ENCODE peak calls at places on chromosomes 13 and 19, in nine cellular contexts. Y is fibroblast of pulmonary artery, K is fibroblast of the aortic adventitia, Q is A673, J is lower lobe of right lung, W is tibial artery, O is endothelial cell of umbilical vein, Z is brain microvascular endothelial cell, P is right lobe of liver. U is an unnamed sample.

GRCh38 chr13:101127741-101128353 is 288.5 kb downstream of the NALCN start:
- DNase-seq in Y (peak), K (peak), Q (peak), J (no peak), W (no peak), O (peak), Z (peak), P (no peak), U (no peak)

GRCh38 chr19:12726988-12727316 is 3.2 kb upstream of the TNPO2 start:
- DNase-seq in Y (no peak), K (no peak), Q (no peak), J (no peak), W (no peak), O (no peak), Z (no peak), P (no peak), U (no peak)

GRCh38 chr13:46184277-46184699 is 2.3 kb upstream of the LCP1 start:
- DNase-seq in Y (peak), K (no peak), Q (peak), J (peak), W (no peak), O (peak), Z (no peak), P (no peak), U (no peak)

GRCh38 chr13:97005631-97006262 is 11.5 kb upstream of the OXGR1 start:
- DNase-seq in Y (peak), K (peak), Q (no peak), J (no peak), W (no peak), O (no peak), Z (peak), P (no peak), U (no peak)

GRCh38 chr19:42053037-42053935 is 16.7 kb downstream of the GRIK5 start:
- DNase-seq in Y (no peak), K (no peak), Q (no peak), J (no peak), W (no peak), O (no peak), Z (no peak), P (no peak), U (no peak)

GRCh38 chr13:96984061-96984508 is 10.2 kb downstream of the OXGR1 start:
- DNase-seq in Y (peak), K (no peak), Q (peak), J (peak), W (no peak), O (peak), Z (no peak), P (no peak), U (no peak)

GRCh38 chr19:48513289-48514122 is 1.9 kb upstream of the LMTK3 start:
- DNase-seq in Y (peak), K (peak), Q (peak), J (peak), W (peak), O (peak), Z (peak), P (peak), U (no peak)

GRCh38 chr13:82480415-82480814 is 1401.9 kb downstream of the SLITRK1 start:
- DNase-seq in Y (peak), K (no peak), Q (peak), J (no peak), W (no peak), O (no peak), Z (no peak), P (no peak), U (no peak)

GRCh38 chr19:31380854-31381253 is 31.6 kb upstream of the TSHZ3 start:
- DNase-seq in Y (no peak), K (no peak), Q (no peak), J (no peak), W (no peak), O (no peak), Z (no peak), P (no peak), U (no peak)

GRCh38 chr19:6459356-6460098 is at the start of gene SLC25A23:
- DNase-seq in Y (peak), K (peak), Q (peak), J (peak), W (peak), O (peak), Z (peak), P (peak), U (peak)
- H3K4me3 ChIP-seq in Y (peak), K (peak), Q (peak), J (peak), W (peak), O (peak), Z (peak), P (peak), U (peak)

DNA sequence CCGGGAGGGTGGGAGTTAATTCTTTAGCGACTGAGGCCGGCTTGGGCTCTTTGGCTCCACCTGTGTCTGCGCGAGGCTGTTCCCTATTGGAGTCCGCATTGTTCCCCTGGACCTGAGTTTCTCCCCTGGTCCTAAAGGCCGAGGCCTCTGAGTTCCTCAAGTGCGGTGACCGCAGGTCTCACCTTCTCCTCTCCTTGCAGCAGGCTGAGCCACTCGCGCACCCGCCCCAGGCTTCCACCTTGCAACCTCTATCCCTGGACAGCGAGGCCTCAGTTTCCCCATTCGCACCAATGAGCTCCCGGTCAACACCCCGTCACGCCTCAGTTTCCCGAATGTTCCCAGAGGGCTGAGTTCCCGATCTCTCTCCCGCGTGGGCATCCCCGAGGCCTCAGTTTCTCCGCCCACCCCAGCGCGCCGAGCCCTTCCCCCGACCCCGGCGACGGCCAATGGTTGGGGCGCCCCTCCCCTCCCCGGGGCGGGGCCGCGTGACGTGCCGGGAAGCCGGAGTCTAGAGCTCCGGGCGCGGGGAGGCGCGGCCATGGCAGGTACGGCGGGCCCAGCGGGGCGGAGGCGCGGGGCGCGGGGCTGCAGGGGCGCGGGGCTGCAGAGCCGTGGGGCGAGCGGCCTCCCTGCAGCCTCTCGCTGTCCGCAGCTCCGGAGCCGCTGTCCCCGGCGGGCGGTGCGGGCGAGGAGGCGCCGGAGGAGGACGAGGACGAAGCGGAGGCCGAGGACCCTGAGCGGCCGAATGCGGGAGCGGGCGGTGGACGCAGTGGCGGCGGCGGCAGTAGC is at the start of gene MPND:
- DNase-seq in Y (peak), K (peak), Q (peak), J (peak), W (peak), O (peak), Z (peak), P (peak), U (no peak)
- TF ChIP-seq CTCF in Y (peak), K (peak), Q (peak), J (peak), W (peak), O (peak), Z (peak), P (no peak), U (peak)

GRCh38 chr19:45866400-45867176 is 2.5 kb downstream of the FOXA3 start:
- DNase-seq in Y (no peak), K (no peak), Q (no peak), J (no peak), W (no peak), O (no peak), Z (no peak), P (no peak), U (no peak)

GRCh38 chr19:45863840-45864628 is at the start of gene FOXA3:
- DNase-seq in Y (peak), K (no peak), Q (peak), J (no peak), W (no peak), O (peak), Z (no peak), P (peak), U (no peak)

GRCh38 chr19:45863335-45863839 is 440 bp upstream of the SYMPK start:
- DNase-seq in Y (no peak), K (no peak), Q (no peak), J (no peak), W (no peak), O (no peak), Z (no peak), P (no peak), U (no peak)

GRCh38 chr19:45864629-45865082 is 530 bp downstream of the FOXA3 start:
- DNase-seq in Y (no peak), K (no peak), Q (no peak), J (no peak), W (no peak), O (no peak), Z (no peak), P (no peak), U (no peak)

GRCh38 chr19:45865269-45865948 is 1.3 kb downstream of the FOXA3 start:
- DNase-seq in Y (no peak), K (no peak), Q (no peak), J (no peak), W (no peak), O (no peak), Z (no peak), P (peak), U (no peak)
- H3K4me3 ChIP-seq in Y (no peak), K (no peak), Q (no peak), J (no peak), W (no peak), O (no peak), Z (no peak), P (peak), U (peak)

DNA sequence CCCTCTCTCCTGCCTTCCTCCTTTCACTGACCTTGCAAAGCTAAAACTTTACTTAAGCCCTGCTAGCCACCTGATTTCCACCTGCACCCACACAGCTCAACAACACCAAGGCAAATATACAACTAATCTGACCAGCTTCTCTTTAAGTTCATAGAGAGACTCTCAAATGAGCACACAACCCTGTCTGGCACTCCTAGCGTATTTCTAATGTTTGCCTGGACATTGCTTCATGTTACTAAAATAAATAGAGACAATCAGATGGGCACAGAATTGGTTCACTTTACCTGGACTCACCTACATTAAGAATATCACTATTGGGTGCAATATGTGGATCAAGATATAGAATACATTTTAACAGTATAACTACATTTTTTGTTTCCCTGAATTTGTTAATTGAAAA is 33.2 kb upstream of the RXFP2 start:
- DNase-seq in Y (no peak), K (no peak), Q (no peak), J (no peak), W (no peak), O (no peak), Z (no peak), P (peak), U (no peak)
- TF ChIP-seq CTCF in Y (no peak), K (no peak), Q (no peak), J (no peak), W (no peak), O (no peak), Z (no peak), P (no peak), U (no peak)

U was measured in epithelial cell of proximal tubule.